ENCODE peak calls at places on chromosome 5, in six cellular contexts. F is MCF 10A; L is tibial nerve; N is stimulated activated CD4-positive, alpha-beta T cell treated with anti-CD3 and anti-CD28 coated beads, Interleukin-12 subunit alpha, Interleukin-12 subunit beta, amount 100 ng/mL, for 48 hours; U is ovary; O is NCI-H1417 treated with DMSO at 0.1 percent for 48 hours. V is an unnamed sample.

GRCh38 chr5:149745-150450 is 41.4 kb upstream of the LRRC14B start:
- DNase-seq in U (no peak), O (no peak), N (no peak), F (peak), L (no peak), V (no peak)

GRCh38 chr5:66974256-66974655 is 222.3 kb downstream of the CD180 start:
- DNase-seq in O (no peak), N (no peak), L (no peak), U (no peak), F (no peak), V (no peak)

GRCh38 chr5:79560774-79561524 is 47.0 kb upstream of the HOMER1 start:
- DNase-seq in O (no peak), N (peak), L (no peak), F (no peak), U (no peak), V (peak)

GRCh38 chr5:53343187-53343586 is 137.2 kb upstream of the FST start:
- DNase-seq in O (no peak), L (no peak), U (no peak), F (peak), N (no peak), V (no peak)

GRCh38 chr5:148949871-148950863 is 112.7 kb downstream of the SH3TC2 start:
- DNase-seq in N (no peak), O (no peak), L (no peak), U (no peak), F (peak), V (no peak)

GRCh38 chr5:593511-593910 is 18.6 kb upstream of the CEP72 start:
- DNase-seq in U (no peak), N (no peak), O (no peak), F (no peak), L (no peak), V (no peak)

GRCh38 chr5:178319541-178320041 is 87.0 kb upstream of the PHYKPL start:
- DNase-seq in U (no peak), N (no peak), O (no peak), F (no peak), L (no peak), V (no peak)

GRCh38 chr5:34452170-34452828 is 203.8 kb upstream of the RAI14 start:
- DNase-seq in O (no peak), F (peak), N (no peak), L (no peak), U (no peak), V (no peak)